ENCODE peak calls at places on chromosomes 3 and 15, in nine cellular contexts. One of them, this sample, is unnamed.

GRCh38 chr15:96125681-96126080 is 204.8 kb upstream of the NR2F2 start:
- DNase-seq in A549: peak
- DNase-seq in HCT116: no peak
- DNase-seq in HL-60: no peak
- DNase-seq in SK-N-SH: no peak
- DNase-seq in HepG2: no peak
- DNase-seq in GM12878: no peak
- DNase-seq in GM23338: no peak
- DNase-seq in K562: peak
- DNase-seq in this sample: no peak

GRCh38 chr3:50554553-50554952 is 13.0 kb downstream of the C3orf18 start:
- DNase-seq in A549: no peak
- DNase-seq in HCT116: no peak
- DNase-seq in HL-60: no peak
- DNase-seq in SK-N-SH: no peak
- DNase-seq in HepG2: no peak
- DNase-seq in GM12878: no peak
- DNase-seq in GM23338: no peak
- DNase-seq in K562: no peak
- DNase-seq in this sample: no peak

GRCh38 chr3:134621824-134622223 is 29.0 kb downstream of the KY start:
- DNase-seq in A549: no peak
- DNase-seq in HCT116: no peak
- DNase-seq in HL-60: no peak
- DNase-seq in SK-N-SH: no peak
- DNase-seq in HepG2: no peak
- DNase-seq in GM12878: no peak
- DNase-seq in GM23338: no peak
- DNase-seq in K562: no peak
- DNase-seq in this sample: no peak

GRCh38 chr3:134624537-134625287 is 26.1 kb downstream of the KY start:
- DNase-seq in A549: no peak
- DNase-seq in HCT116: no peak
- DNase-seq in HL-60: no peak
- DNase-seq in SK-N-SH: no peak
- DNase-seq in HepG2: no peak
- DNase-seq in GM12878: no peak
- DNase-seq in GM23338: no peak
- DNase-seq in K562: no peak
- DNase-seq in this sample: no peak

GRCh38 chr3:42804113-42804830 is at the start of gene HIGD1A:
- DNase-seq in A549: peak
- DNase-seq in HCT116: peak
- DNase-seq in HL-60: peak
- DNase-seq in SK-N-SH: peak
- DNase-seq in HepG2: peak
- DNase-seq in GM12878: peak
- DNase-seq in GM23338: peak
- DNase-seq in K562: peak
- DNase-seq in this sample: peak

GRCh38 chr3:108124337-108125150 is 33.7 kb upstream of the CD47 start:
- DNase-seq in A549: no peak
- DNase-seq in HCT116: no peak
- DNase-seq in HL-60: peak
- DNase-seq in SK-N-SH: no peak
- DNase-seq in HepG2: no peak
- DNase-seq in GM12878: peak
- DNase-seq in GM23338: peak
- DNase-seq in K562: peak
- DNase-seq in this sample: no peak

GRCh38 chr3:192372627-192373026 is 354.7 kb downstream of the FGF12 start:
- DNase-seq in A549: no peak
- DNase-seq in HCT116: no peak
- DNase-seq in HL-60: no peak
- DNase-seq in SK-N-SH: no peak
- DNase-seq in HepG2: no peak
- DNase-seq in GM12878: no peak
- DNase-seq in GM23338: no peak
- DNase-seq in K562: no peak
- DNase-seq in this sample: no peak

GRCh38 chr15:51658664-51659063 is 22.6 kb upstream of the SCG3 start:
- DNase-seq in A549: no peak
- DNase-seq in HCT116: no peak
- DNase-seq in HL-60: peak
- DNase-seq in SK-N-SH: no peak
- DNase-seq in HepG2: no peak
- DNase-seq in GM12878: no peak
- DNase-seq in GM23338: peak
- DNase-seq in K562: no peak
- DNase-seq in this sample: no peak

GRCh38 chr3:157274644-157275137 is 114.7 kb upstream of the CCNL1 start:
- DNase-seq in A549: no peak
- DNase-seq in HCT116: no peak
- DNase-seq in HL-60: no peak
- DNase-seq in SK-N-SH: no peak
- DNase-seq in HepG2: no peak
- DNase-seq in GM12878: no peak
- DNase-seq in GM23338: peak
- DNase-seq in K562: no peak
- DNase-seq in this sample: no peak

GRCh38 chr3:143975549-143976152 is 4.0 kb downstream of the DIPK2A start:
- DNase-seq in A549: peak
- DNase-seq in HCT116: no peak
- DNase-seq in HL-60: peak
- DNase-seq in SK-N-SH: no peak
- DNase-seq in HepG2: peak
- DNase-seq in GM12878: no peak
- DNase-seq in GM23338: peak
- DNase-seq in K562: no peak
- DNase-seq in this sample: no peak

GRCh38 chr3:149906036-149906435 is 64.7 kb downstream of the PFN2 start:
- DNase-seq in A549: no peak
- DNase-seq in HCT116: no peak
- DNase-seq in HL-60: no peak
- DNase-seq in SK-N-SH: no peak
- DNase-seq in HepG2: no peak
- DNase-seq in GM12878: no peak
- DNase-seq in GM23338: no peak
- DNase-seq in K562: no peak
- DNase-seq in this sample: no peak

GRCh38 chr3:63508305-63508704 is 144.2 kb upstream of the SNTN start:
- DNase-seq in A549: peak
- DNase-seq in HCT116: no peak
- DNase-seq in HL-60: no peak
- DNase-seq in SK-N-SH: no peak
- DNase-seq in HepG2: no peak
- DNase-seq in GM12878: no peak
- DNase-seq in GM23338: no peak
- DNase-seq in K562: peak
- DNase-seq in this sample: no peak

GRCh38 chr15:60751985-60752952 is 273.3 kb upstream of the ICE2 start:
- DNase-seq in A549: no peak
- DNase-seq in HCT116: no peak
- DNase-seq in HL-60: no peak
- DNase-seq in SK-N-SH: peak
- DNase-seq in HepG2: peak
- DNase-seq in GM12878: no peak
- DNase-seq in GM23338: no peak
- DNase-seq in K562: no peak
- DNase-seq in this sample: no peak

GRCh38 chr15:52217186-52217585 is 26.0 kb upstream of the GNB5 start:
- DNase-seq in A549: peak
- DNase-seq in HCT116: no peak
- DNase-seq in HL-60: peak
- DNase-seq in SK-N-SH: no peak
- DNase-seq in HepG2: no peak
- DNase-seq in GM12878: no peak
- DNase-seq in GM23338: peak
- DNase-seq in K562: peak
- DNase-seq in this sample: no peak

GRCh38 chr3:140629351-140630137 is 48.3 kb upstream of the TRIM42 start:
- DNase-seq in A549: peak
- DNase-seq in HCT116: no peak
- DNase-seq in HL-60: no peak
- DNase-seq in SK-N-SH: no peak
- DNase-seq in HepG2: peak
- DNase-seq in GM12878: no peak
- DNase-seq in GM23338: no peak
- DNase-seq in K562: no peak
- DNase-seq in this sample: no peak

GRCh38 chr15:53522878-53523455 is 236.5 kb downstream of the WDR72 start:
- DNase-seq in A549: no peak
- DNase-seq in HCT116: no peak
- DNase-seq in HL-60: no peak
- DNase-seq in SK-N-SH: no peak
- DNase-seq in HepG2: no peak
- DNase-seq in GM12878: no peak
- DNase-seq in GM23338: no peak
- DNase-seq in K562: no peak
- DNase-seq in this sample: no peak

GRCh38 chr15:98648654-98649537 is 557 bp downstream of the IGF1R start:
- DNase-seq in A549: peak
- DNase-seq in HCT116: no peak
- DNase-seq in HL-60: peak
- DNase-seq in SK-N-SH: peak
- DNase-seq in HepG2: no peak
- DNase-seq in GM12878: no peak
- DNase-seq in GM23338: peak
- DNase-seq in K562: peak
- DNase-seq in this sample: no peak
- TF ChIP-seq REST in A549: no peak
- TF ChIP-seq REST in HCT116: no peak
- TF ChIP-seq REST in HL-60: peak
- TF ChIP-seq REST in SK-N-SH: no peak
- TF ChIP-seq REST in HepG2: no peak
- TF ChIP-seq REST in GM12878: no peak
- TF ChIP-seq REST in GM23338: no peak
- TF ChIP-seq REST in K562: no peak
- TF ChIP-seq REST in this sample: no peak

GRCh38 chr15:87567399-87567798 is 689.1 kb downstream of the NTRK3 start:
- DNase-seq in A549: no peak
- DNase-seq in HCT116: no peak
- DNase-seq in HL-60: no peak
- DNase-seq in SK-N-SH: no peak
- DNase-seq in HepG2: no peak
- DNase-seq in GM12878: no peak
- DNase-seq in GM23338: no peak
- DNase-seq in K562: no peak
- DNase-seq in this sample: no peak

GRCh38 chr15:87573534-87573933 is 683.0 kb downstream of the NTRK3 start:
- DNase-seq in A549: no peak
- DNase-seq in HCT116: no peak
- DNase-seq in HL-60: no peak
- DNase-seq in SK-N-SH: no peak
- DNase-seq in HepG2: no peak
- DNase-seq in GM12878: no peak
- DNase-seq in GM23338: no peak
- DNase-seq in K562: no peak
- DNase-seq in this sample: no peak

GRCh38 chr15:87572381-87572780 is 684.2 kb downstream of the NTRK3 start:
- DNase-seq in A549: no peak
- DNase-seq in HCT116: no peak
- DNase-seq in HL-60: no peak
- DNase-seq in SK-N-SH: no peak
- DNase-seq in HepG2: no peak
- DNase-seq in GM12878: no peak
- DNase-seq in GM23338: peak
- DNase-seq in K562: no peak
- DNase-seq in this sample: no peak

GRCh38 chr15:87566236-87566635 is 690.3 kb downstream of the NTRK3 start:
- DNase-seq in A549: no peak
- DNase-seq in HCT116: no peak
- DNase-seq in HL-60: no peak
- DNase-seq in SK-N-SH: no peak
- DNase-seq in HepG2: no peak
- DNase-seq in GM12878: no peak
- DNase-seq in GM23338: no peak
- DNase-seq in K562: no peak
- DNase-seq in this sample: no peak

GRCh38 chr15:87570186-87570585 is 686.4 kb downstream of the NTRK3 start:
- DNase-seq in A549: no peak
- DNase-seq in HCT116: no peak
- DNase-seq in HL-60: no peak
- DNase-seq in SK-N-SH: no peak
- DNase-seq in HepG2: no peak
- DNase-seq in GM12878: no peak
- DNase-seq in GM23338: no peak
- DNase-seq in K562: no peak
- DNase-seq in this sample: no peak
- H3K4me3 ChIP-seq in A549: no peak
- H3K4me3 ChIP-seq in HCT116: no peak
- H3K4me3 ChIP-seq in HL-60: no peak
- H3K4me3 ChIP-seq in SK-N-SH: no peak
- H3K4me3 ChIP-seq in HepG2: no peak
- H3K4me3 ChIP-seq in GM12878: no peak
- H3K4me3 ChIP-seq in GM23338: no peak
- H3K4me3 ChIP-seq in K562: no peak
- H3K4me3 ChIP-seq in this sample: no peak

DNA sequence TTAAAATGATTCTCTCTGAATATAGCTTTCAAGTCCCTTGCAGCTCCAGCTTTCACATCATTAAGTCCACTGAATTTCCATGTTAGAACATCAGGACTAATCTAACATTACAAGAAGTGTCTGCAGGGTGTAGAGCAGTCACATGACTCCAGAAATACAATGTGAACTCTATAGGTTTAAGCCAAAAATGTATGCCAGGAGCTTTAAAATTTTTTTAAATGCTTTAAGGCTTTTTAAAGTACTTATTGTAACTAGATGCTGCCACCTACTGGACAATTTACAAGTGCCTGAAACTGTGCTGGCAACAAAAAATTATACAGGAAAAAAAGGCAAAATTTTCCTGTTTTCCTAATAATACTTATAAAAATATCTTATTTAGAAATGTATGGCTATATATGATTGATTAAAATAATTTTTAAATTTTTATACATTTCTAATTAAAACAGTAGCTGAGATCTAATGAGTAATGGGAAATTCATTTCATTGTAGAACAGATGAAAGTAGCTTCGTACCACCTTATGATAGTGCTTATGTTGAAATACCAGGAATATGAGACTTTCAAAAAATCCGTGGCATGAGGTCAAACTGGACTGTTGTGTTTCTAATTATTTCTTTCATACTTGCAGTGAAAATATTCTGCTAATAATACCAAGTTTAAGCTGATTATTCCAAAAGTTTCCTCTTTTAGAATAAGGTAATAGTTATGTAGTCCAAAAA is 25.7 kb downstream of the FSIP1 start:
- DNase-seq in A549: peak
- DNase-seq in HCT116: peak
- DNase-seq in HL-60: peak
- DNase-seq in SK-N-SH: no peak
- DNase-seq in HepG2: peak
- DNase-seq in GM12878: no peak
- DNase-seq in GM23338: peak
- DNase-seq in K562: peak
- DNase-seq in this sample: peak
- TF ChIP-seq REST in A549: no peak
- TF ChIP-seq REST in HCT116: no peak
- TF ChIP-seq REST in HL-60: no peak
- TF ChIP-seq REST in SK-N-SH: no peak
- TF ChIP-seq REST in HepG2: no peak
- TF ChIP-seq REST in GM12878: no peak
- TF ChIP-seq REST in GM23338: no peak
- TF ChIP-seq REST in K562: no peak
- TF ChIP-seq REST in this sample: no peak

GRCh38 chr3:71441217-71441924 is 142.2 kb downstream of the FOXP1 start:
- DNase-seq in A549: no peak
- DNase-seq in HCT116: no peak
- DNase-seq in HL-60: peak
- DNase-seq in SK-N-SH: no peak
- DNase-seq in HepG2: no peak
- DNase-seq in GM12878: no peak
- DNase-seq in GM23338: no peak
- DNase-seq in K562: no peak
- DNase-seq in this sample: no peak
- H3K4me3 ChIP-seq in A549: no peak
- H3K4me3 ChIP-seq in HCT116: no peak
- H3K4me3 ChIP-seq in HL-60: no peak
- H3K4me3 ChIP-seq in SK-N-SH: no peak
- H3K4me3 ChIP-seq in HepG2: no peak
- H3K4me3 ChIP-seq in GM12878: no peak
- H3K4me3 ChIP-seq in GM23338: no peak
- H3K4me3 ChIP-seq in K562: no peak
- H3K4me3 ChIP-seq in this sample: no peak